ENCODE peak calls at places on chromosomes 12 and 14, in nine cellular contexts. N, Y, G, Z, S, W, F, I and J are unnamed samples.
A peak's percentile ranks its signal among the peaks of the same experiment; 100 is the strongest.

GRCh38 chr12:93622485-93622884 is 50.0 kb downstream of the SOCS2 start:
- DNase-seq in W (no peak), G (no peak), Y (no peak), F (no peak), N (no peak), Z (no peak), I (peak; percentile 49), S (no peak), J (no peak)

GRCh38 chr12:130073721-130074120 is 88.5 kb upstream of the FZD10 start:
- DNase-seq in Z (peak; percentile 70), I (no peak), W (no peak), S (no peak), G (no peak), N (no peak), Y (no peak), F (no peak), J (no peak)

GRCh38 chr14:101122114-101122854 is 218.8 kb upstream of the RTL1 start:
- DNase-seq in F (no peak), Y (no peak), G (no peak), N (no peak), S (peak; percentile 59), Z (no peak), I (no peak), W (peak; percentile 18), J (no peak)

GRCh38 chr12:14960548-14961465 is 594 bp downstream of the ARHGDIB start:
- DNase-seq in I (no peak), F (no peak), W (peak; percentile 59), Y (no peak), G (peak; percentile 24), N (no peak), Z (peak; percentile 82), S (no peak), J (no peak)

GRCh38 chr12:14618990-14619389 is 51.3 kb upstream of the PLBD1 start:
- DNase-seq in Y (peak; percentile 15), Z (peak; percentile 29), W (no peak), S (no peak), N (peak; percentile 22), G (no peak), F (peak; percentile 4), I (no peak), J (no peak)

GRCh38 chr12:5745251-5745888 is 199.7 kb downstream of the ANO2 start:
- DNase-seq in Y (peak; percentile 80), I (peak; percentile 9), S (no peak), F (peak; percentile 82), G (peak; percentile 60), N (peak; percentile 45), Z (peak; percentile 17), W (peak; percentile 73), J (no peak)

GRCh38 chr14:93868165-93868564 is 59.0 kb upstream of the FAM181A start:
- DNase-seq in Y (no peak), N (no peak), Z (no peak), G (no peak), S (no peak), F (no peak), W (no peak), I (no peak), J (no peak)

GRCh38 chr12:51534216-51534615 is 56.8 kb upstream of the SCN8A start:
- DNase-seq in N (no peak), W (no peak), Z (no peak), I (no peak), S (no peak), G (no peak), F (no peak), Y (no peak), J (no peak)

GRCh38 chr12:112216223-112216622 is 90.9 kb downstream of the TRAFD1 start:
- DNase-seq in S (no peak), W (no peak), Z (no peak), F (no peak), I (no peak), Y (no peak), G (no peak), N (no peak), J (no peak)

GRCh38 chr12:66129934-66130266 is 650 bp downstream of the LLPH start:
- DNase-seq in Z (no peak), Y (no peak), G (no peak), S (no peak), I (no peak), N (no peak), F (no peak), W (no peak), J (no peak)

GRCh38 chr12:124242529-124243065 is 52.3 kb upstream of the RFLNA start:
- DNase-seq in N (no peak), W (no peak), G (no peak), S (no peak), F (no peak), I (no peak), Y (no peak), Z (no peak), J (no peak)

GRCh38 chr14:68507544-68508081 is 285.3 kb downstream of the ZFP36L1 start:
- DNase-seq in Y (no peak), W (no peak), G (no peak), S (no peak), I (no peak), F (no peak), N (no peak), Z (no peak), J (no peak)

GRCh38 chr14:102375126-102375525 is 12.4 kb downstream of the TECPR2 start:
- DNase-seq in G (no peak), N (no peak), I (no peak), Z (no peak), S (no peak), Y (no peak), W (no peak), F (no peak), J (no peak)

GRCh38 chr14:68820999-68821683 is 28.3 kb upstream of the ZFP36L1 start:
- DNase-seq in I (no peak), N (no peak), Y (no peak), Z (no peak), G (peak; percentile 71), W (no peak), S (no peak), F (no peak), J (no peak)

GRCh38 chr12:13252616-13253015 is 56.1 kb downstream of the EMP1 start:
- DNase-seq in W (no peak), G (no peak), Z (no peak), F (no peak), N (no peak), Y (no peak), S (no peak), I (no peak), J (no peak)

GRCh38 chr12:109710747-109711595 is 2.7 kb upstream of the FAM222A start:
- DNase-seq in G (no peak), Y (peak; percentile 53), F (no peak), W (no peak), S (no peak), N (no peak), Z (no peak), I (no peak), J (no peak)

GRCh38 chr14:71165121-71165574 is 257.9 kb downstream of the PCNX1 start:
- DNase-seq in N (no peak), F (no peak), Z (peak; percentile 68), Y (peak; percentile 21), G (no peak), W (no peak), I (no peak), S (no peak), J (no peak)

GRCh38 chr14:105890474-105891220 is 364.3 kb downstream of the TMEM121 start:
- DNase-seq in F (no peak), S (peak; percentile 78), Z (no peak), W (peak; percentile 12), G (no peak), N (no peak), Y (no peak), I (no peak), J (peak; percentile 25)

GRCh38 chr14:73238262-73238852 is 1.1 kb downstream of the PAPLN start:
- DNase-seq in Y (peak; percentile 85), Z (peak; percentile 69), I (peak; percentile 86), G (peak; percentile 58), W (no peak), N (no peak), F (no peak), S (no peak), J (peak; percentile 54)